ENCODE peak calls at places on chromosomes 5 and 9, in four cellular contexts. One of them, this sample, is unnamed.

GRCh38 chr9:33101104-33101951 is 24.9 kb upstream of the SMU1 start:
- DNase-seq in heart left ventricle: no peak
- DNase-seq in AG09309: peak
- DNase-seq in GM20000: no peak
- DNase-seq in this sample: no peak

GRCh38 chr5:61232490-61232889 is 70.2 kb upstream of the SMIM15 start:
- DNase-seq in GM20000: no peak
- DNase-seq in heart left ventricle: no peak
- DNase-seq in AG09309: no peak
- DNase-seq in this sample: no peak

GRCh38 chr9:133573791-133574515 is 35.2 kb downstream of the FAM163B start:
- DNase-seq in heart left ventricle: no peak
- DNase-seq in AG09309: no peak
- DNase-seq in GM20000: no peak
- DNase-seq in this sample: no peak

GRCh38 chr9:121785673-121786542 is 134.5 kb downstream of the DAB2IP start:
- DNase-seq in heart left ventricle: no peak
- DNase-seq in GM20000: no peak
- DNase-seq in AG09309: no peak
- DNase-seq in this sample: no peak

GRCh38 chr5:115807654-115808052 is 8.8 kb downstream of the CDO1 start:
- DNase-seq in AG09309: no peak
- DNase-seq in GM20000: no peak
- DNase-seq in heart left ventricle: no peak
- DNase-seq in this sample: no peak

GRCh38 chr9:129836342-129837007 is 1.2 kb downstream of the USP20 start:
- DNase-seq in AG09309: no peak
- DNase-seq in heart left ventricle: no peak
- DNase-seq in GM20000: peak
- DNase-seq in this sample: peak

GRCh38 chr9:122837266-122837850 is 9.0 kb upstream of the PDCL start:
- DNase-seq in heart left ventricle: no peak
- DNase-seq in AG09309: no peak
- DNase-seq in GM20000: no peak
- DNase-seq in this sample: no peak

GRCh38 chr5:31733365-31733764 is 94.4 kb downstream of the PDZD2 start:
- DNase-seq in GM20000: no peak
- DNase-seq in heart left ventricle: no peak
- DNase-seq in AG09309: no peak
- DNase-seq in this sample: no peak

GRCh38 chr9:106861585-106862114 is 1.3 kb upstream of the ZNF462 start:
- DNase-seq in heart left ventricle: no peak
- DNase-seq in GM20000: no peak
- DNase-seq in AG09309: no peak
- DNase-seq in this sample: no peak

GRCh38 chr5:1246711-1247431 is 21.7 kb downstream of the SLC6A18 start:
- DNase-seq in AG09309: no peak
- DNase-seq in heart left ventricle: no peak
- DNase-seq in GM20000: peak
- DNase-seq in this sample: no peak

GRCh38 chr9:134213508-134214394 is 49.4 kb upstream of the RNU6ATAC start:
- DNase-seq in GM20000: no peak
- DNase-seq in AG09309: no peak
- DNase-seq in heart left ventricle: peak
- DNase-seq in this sample: no peak

GRCh38 chr9:136206602-136207333 is 1.8 kb upstream of the LHX3 start:
- DNase-seq in AG09309: no peak
- DNase-seq in GM20000: no peak
- DNase-seq in heart left ventricle: no peak
- DNase-seq in this sample: peak

GRCh38 chr5:179475211-179475840 is 75.0 kb upstream of the RUFY1 start:
- DNase-seq in AG09309: no peak
- DNase-seq in GM20000: no peak
- DNase-seq in heart left ventricle: no peak
- DNase-seq in this sample: no peak

GRCh38 chr5:138754699-138755057 is 1.5 kb downstream of the CTNNA1 start:
- DNase-seq in GM20000: no peak
- DNase-seq in AG09309: no peak
- DNase-seq in heart left ventricle: no peak
- DNase-seq in this sample: no peak

GRCh38 chr5:140630296-140630695 is 2.7 kb downstream of the CD14 start:
- DNase-seq in GM20000: no peak
- DNase-seq in heart left ventricle: no peak
- DNase-seq in AG09309: peak
- DNase-seq in this sample: no peak

GRCh38 chr9:101117091-101117490 is 88.6 kb downstream of the PLPPR1 start:
- DNase-seq in AG09309: no peak
- DNase-seq in heart left ventricle: no peak
- DNase-seq in GM20000: no peak
- DNase-seq in this sample: no peak

GRCh38 chr5:72956324-72957140 is 691 bp downstream of the FCHO2 start:
- DNase-seq in GM20000: peak
- DNase-seq in heart left ventricle: peak
- DNase-seq in AG09309: no peak
- DNase-seq in this sample: peak

GRCh38 chr5:157253547-157253946 is 12.4 kb upstream of the CYFIP2 start:
- DNase-seq in heart left ventricle: no peak
- DNase-seq in AG09309: peak
- DNase-seq in GM20000: peak
- DNase-seq in this sample: peak

GRCh38 chr9:5630038-5630507 is 1.2 kb downstream of the RIC1 start:
- DNase-seq in GM20000: peak
- DNase-seq in heart left ventricle: no peak
- DNase-seq in AG09309: no peak
- DNase-seq in this sample: no peak